ENCODE peak calls at places on chromosomes 7 and 10, in seven cellular contexts. F is stimulated activated CD4-positive, alpha-beta T cell treated with anti-CD3 and anti-CD28 coated beads, Interleukin-1b, Interleukin-23, amount 100 ng/mL, for 48 hours; R is activated naive CD4-positive, alpha-beta T cell treated with anti-CD3 and anti-CD28 coated beads for 36 hours; L is omental fat pad; G is anterior cingulate cortex; A is psoas muscle; Z is neuronal stem cell. D is an unnamed sample.

GRCh38 chr7:89028319-89028718 is 232.8 kb upstream of the TEX47 start:
- DNase-seq in F (no peak), R (no peak), L (no peak), G (no peak), A (no peak), Z (no peak), D (no peak)

GRCh38 chr7:31734456-31734855 is 47.4 kb downstream of the PPP1R17 start:
- DNase-seq in F (no peak), R (no peak), L (no peak), G (no peak), A (no peak), Z (no peak), D (no peak)

GRCh38 chr10:89963446-89964102 is 262.2 kb downstream of the KIF20B start:
- DNase-seq in F (no peak), R (no peak), L (no peak), G (no peak), A (no peak), Z (no peak), D (no peak)

GRCh38 chr7:108222236-108222892 is 92.2 kb upstream of the LAMB4 start:
- DNase-seq in F (no peak), R (no peak), L (no peak), G (no peak), A (no peak), Z (no peak), D (no peak)

GRCh38 chr7:130493275-130493868 is 1.5 kb downstream of the MEST start:
- DNase-seq in F (no peak), R (no peak), L (no peak), G (no peak), A (no peak), Z (no peak), D (no peak)

GRCh38 chr10:58473966-58474365 is 38.7 kb upstream of the BICC1 start:
- DNase-seq in F (no peak), R (no peak), L (no peak), G (no peak), A (no peak), Z (no peak), D (no peak)

GRCh38 chr7:117012284-117013174 is 59.2 kb downstream of the ST7 start:
- DNase-seq in F (no peak), R (peak), L (no peak), G (no peak), A (no peak), Z (no peak), D (no peak)

GRCh38 chr10:65143723-65144122 is 1622.5 kb downstream of the REEP3 start:
- DNase-seq in F (no peak), R (no peak), L (no peak), G (no peak), A (no peak), Z (no peak), D (no peak)

GRCh38 chr10:81018898-81019890 is 481.5 kb downstream of the SH2D4B start:
- DNase-seq in F (peak), R (peak), L (no peak), G (no peak), A (no peak), Z (peak), D (no peak)

GRCh38 chr10:78410046-78410965 is 376.6 kb downstream of the RPS24 start:
- DNase-seq in F (no peak), R (no peak), L (no peak), G (no peak), A (no peak), Z (no peak), D (no peak)

GRCh38 chr7:84735021-84735420 is 451.8 kb downstream of the SEMA3D start:
- DNase-seq in F (no peak), R (no peak), L (no peak), G (no peak), A (no peak), Z (no peak), D (no peak)

GRCh38 chr10:102322914-102323313 is 72.6 kb upstream of the NFKB2 start:
- DNase-seq in F (peak), R (peak), L (no peak), G (no peak), A (no peak), Z (no peak), D (no peak)

GRCh38 chr7:104445393-104445792 is 117.0 kb downstream of the LHFPL3 start:
- DNase-seq in F (no peak), R (no peak), L (no peak), G (no peak), A (no peak), Z (no peak), D (no peak)

GRCh38 chr7:139773372-139773771 is 4.4 kb downstream of the HIPK2 start:
- DNase-seq in F (no peak), R (peak), L (no peak), G (no peak), A (no peak), Z (no peak), D (no peak)

GRCh38 chr7:135510603-135511183 is 791 bp upstream of the CNOT4 start:
- DNase-seq in F (no peak), R (peak), L (no peak), G (no peak), A (no peak), Z (no peak), D (no peak)

GRCh38 chr10:52436664-52437063 is 122.6 kb downstream of the DKK1 start:
- DNase-seq in F (no peak), R (no peak), L (no peak), G (no peak), A (no peak), Z (no peak), D (no peak)

GRCh38 chr10:476458-476780 is 213.0 kb downstream of the DIP2C start:
- DNase-seq in F (no peak), R (no peak), L (no peak), G (no peak), A (no peak), Z (no peak), D (no peak)

GRCh38 chr7:106791526-106791925 is 73.6 kb upstream of the PIK3CG start:
- DNase-seq in F (no peak), R (no peak), L (no peak), G (no peak), A (no peak), Z (no peak), D (no peak)

GRCh38 chr10:29555091-29555745 is 79.6 kb downstream of the SVIL start:
- DNase-seq in F (no peak), R (no peak), L (no peak), G (no peak), A (no peak), Z (no peak), D (no peak)

D was measured in amniotic stem cell.